ENCODE peak calls at places on chromosome 9, in four cellular contexts. S is upper lobe of left lung, J is A549, O is adrenal gland. D is an unnamed sample.

GRCh38 chr9:87601175-87601574 is 103.5 kb downstream of the DAPK1 start:
- DNase-seq in S (peak), J (no peak), O (peak), D (peak)

GRCh38 chr9:136525841-136526499 is 19.9 kb downstream of the NOTCH1 start:
- DNase-seq in S (no peak), J (no peak), O (no peak), D (no peak)

GRCh38 chr9:26687421-26687820 is 205.2 kb downstream of the CAAP1 start:
- DNase-seq in S (no peak), J (no peak), O (no peak), D (no peak)

GRCh38 chr9:135282001-135282731 is 194.7 kb downstream of the OLFM1 start:
- DNase-seq in S (peak), J (peak), O (peak), D (peak)

GRCh38 chr9:137056739-137057407 is 3.0 kb upstream of the ENTPD2 start:
- DNase-seq in S (no peak), J (no peak), O (no peak), D (no peak)

GRCh38 chr9:6015278-6016157 is at the start of gene RANBP6:
- DNase-seq in S (peak), J (peak), O (peak), D (peak)

GRCh38 chr9:110040788-110041187 is 167.2 kb downstream of the C9orf152 start:
- DNase-seq in S (no peak), J (no peak), O (no peak), D (no peak)

GRCh38 chr9:77977210-77977611 is 54.4 kb downstream of the GNAQ start:
- DNase-seq in S (no peak), J (peak), O (peak), D (peak)

GRCh38 chr9:93068956-93069355 is 10.5 kb downstream of the SUSD3 start:
- DNase-seq in S (no peak), J (no peak), O (no peak), D (no peak)

GRCh38 chr9:93193373-93193725 is 9.4 kb downstream of the WNK2 start:
- DNase-seq in S (no peak), J (no peak), O (no peak), D (no peak)

GRCh38 chr9:86046930-86047341 is 52.4 kb downstream of the GOLM1 start:
- DNase-seq in S (peak), J (no peak), O (peak), D (no peak)

GRCh38 chr9:24708808-24709207 is 163.1 kb upstream of the IZUMO3 start:
- DNase-seq in S (no peak), J (no peak), O (no peak), D (no peak)

GRCh38 chr9:114484854-114485443 is 20.3 kb downstream of the WHRN start:
- DNase-seq in S (no peak), J (no peak), O (peak), D (no peak)

GRCh38 chr9:78982849-78983248 is 588.9 kb upstream of the TLE4 start:
- DNase-seq in S (no peak), J (no peak), O (no peak), D (no peak)

GRCh38 chr9:83966209-83966582 is 13.8 kb downstream of the HNRNPK start:
- DNase-seq in S (no peak), J (no peak), O (no peak), D (no peak)
- TF ChIP-seq POLR2A in S (no peak), J (no peak), O (no peak), D (no peak)

GRCh38 chr9:34615132-34615531 is 3.2 kb upstream of the RPP25L start:
- DNase-seq in S (no peak), J (no peak), O (no peak), D (no peak)

GRCh38 chr9:34625087-34625486 is 3.8 kb downstream of the ARID3C start:
- DNase-seq in S (no peak), J (no peak), O (no peak), D (no peak)

GRCh38 chr9:34624475-34624984 is 4.2 kb upstream of the DCTN3 start:
- DNase-seq in S (peak), J (no peak), O (no peak), D (no peak)

GRCh38 chr9:34623386-34624235 is 3.3 kb upstream of the DCTN3 start:
- DNase-seq in S (peak), J (no peak), O (no peak), D (no peak)

DNA sequence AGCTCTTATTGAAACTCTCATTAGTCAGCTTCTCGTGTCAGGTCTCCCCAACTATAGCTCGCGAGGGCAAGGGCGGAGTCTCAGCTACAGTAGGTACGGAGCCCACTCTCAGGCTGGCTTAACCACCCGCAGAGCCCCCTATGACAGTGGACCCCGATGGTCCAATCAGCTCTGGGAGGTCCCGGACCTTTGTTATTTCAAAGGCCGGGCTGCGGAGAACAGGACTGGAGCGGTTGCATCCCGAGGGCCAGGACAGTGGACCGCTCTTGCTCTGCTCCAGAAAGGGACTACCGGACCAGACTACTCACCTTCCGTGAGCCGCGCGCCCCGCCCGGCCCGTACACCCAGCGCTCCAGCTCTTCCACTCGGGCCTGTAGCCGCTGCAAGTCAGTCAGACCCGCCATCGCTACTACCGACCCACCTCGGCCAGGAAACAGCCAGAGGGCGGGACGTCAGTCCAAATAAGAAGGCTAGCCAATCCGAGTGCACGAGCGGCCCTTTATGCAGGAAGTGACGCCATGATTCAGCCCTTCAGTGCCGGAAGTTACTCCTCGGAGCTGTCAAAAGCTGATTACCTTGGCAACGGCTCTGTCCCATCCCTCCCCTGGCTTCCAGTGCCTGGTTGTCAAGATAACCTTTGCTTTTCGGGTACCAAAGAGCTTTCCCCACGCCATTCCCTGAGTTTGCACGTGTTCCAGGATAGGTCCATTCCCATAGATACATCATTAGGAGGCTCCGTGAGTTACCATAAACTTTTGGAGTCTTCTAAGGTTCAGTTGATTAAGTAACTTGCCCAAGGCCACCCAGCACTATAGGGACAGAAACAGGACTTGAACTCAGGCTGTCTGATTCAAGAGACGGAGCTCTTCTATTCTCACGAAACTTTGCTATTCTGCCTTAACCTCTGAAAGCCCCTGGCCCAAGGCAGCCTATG is at the start of gene DCTN3:
- DNase-seq in S (peak), J (peak), O (peak), D (peak)
- TF ChIP-seq POLR2A in S (peak), J (peak), O (peak), D (no peak)

DNA sequence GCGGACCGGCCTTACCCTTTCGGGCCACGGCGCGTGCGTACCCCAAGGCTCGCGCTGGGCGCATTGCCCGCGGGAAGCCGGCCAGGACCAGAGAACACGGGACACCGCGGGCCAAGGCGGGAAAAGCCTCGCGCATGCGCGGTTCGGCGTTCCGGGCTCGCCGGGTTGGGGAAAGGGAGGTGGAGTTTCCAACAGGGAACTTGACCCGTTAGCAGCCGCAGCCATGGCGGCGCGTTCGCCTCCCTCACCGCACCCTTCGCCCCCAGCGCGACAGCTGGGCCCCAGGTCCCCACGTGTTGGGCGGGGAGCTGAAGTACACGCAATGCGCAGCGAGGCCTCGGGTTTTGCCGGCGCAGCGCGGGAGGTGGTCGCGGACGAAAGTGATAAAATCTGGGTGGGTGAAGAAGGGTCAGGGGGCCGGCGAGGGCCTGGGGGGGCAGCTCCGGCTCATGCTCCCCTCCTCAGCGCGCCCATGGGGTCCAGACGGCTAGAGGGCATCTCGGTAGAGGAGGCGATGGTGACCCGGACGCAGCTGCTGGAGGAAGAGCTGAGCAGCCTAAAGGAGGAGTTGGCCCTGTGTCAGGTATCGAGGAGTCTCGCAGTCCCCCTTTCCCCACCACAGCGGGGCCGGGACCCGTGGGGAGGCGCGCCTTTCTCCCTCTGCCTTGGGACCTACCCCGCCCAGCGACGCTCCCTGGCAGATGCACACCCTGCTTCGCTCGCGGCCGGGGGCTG is at the start of gene CNTLN:
- DNase-seq in S (peak), J (peak), O (peak), D (peak)
- TF ChIP-seq POLR2A in S (peak), J (peak), O (peak), D (peak)

GRCh38 chr9:113220467-113221002 is 542 bp downstream of the FKBP15 start:
- DNase-seq in S (no peak), J (no peak), O (no peak), D (no peak)

GRCh38 chr9:113222482-113222841 is 1.1 kb downstream of the SLC31A1 start:
- DNase-seq in S (no peak), J (no peak), O (no peak), D (no peak)

GRCh38 chr9:113219972-113220371 is 1.1 kb downstream of the FKBP15 start:
- DNase-seq in S (no peak), J (no peak), O (no peak), D (no peak)

GRCh38 chr9:113221800-113222481 is 597 bp downstream of the SLC31A1 start:
- DNase-seq in S (no peak), J (peak), O (no peak), D (no peak)

GRCh38 chr9:113221003-113221799 is at the start of the genes FKBP15 and SLC31A1:
- DNase-seq in S (peak), J (peak), O (peak), D (peak)
- TF ChIP-seq POLR2A in S (peak), J (peak), O (peak), D (peak)

DNA sequence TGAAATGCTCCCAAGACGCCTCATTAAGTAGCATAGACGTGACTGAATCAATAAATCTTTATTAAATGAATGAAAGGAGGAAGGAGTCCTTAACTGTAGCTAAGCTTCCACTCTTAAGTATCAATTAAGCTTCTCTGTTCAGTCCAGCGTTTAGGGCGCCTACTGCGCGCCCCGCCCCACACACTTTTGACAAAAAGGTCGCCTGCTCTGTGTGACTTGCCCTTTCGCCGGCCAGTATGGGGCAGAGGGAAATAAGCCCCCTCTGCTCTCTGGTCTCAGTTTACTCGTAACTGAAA is 651 bp upstream of the DOLPP1 start:
- DNase-seq in S (peak), J (no peak), O (no peak), D (no peak)
- TF ChIP-seq POLR2A in S (no peak), J (no peak), O (no peak), D (no peak)

GRCh38 chr9:16318516-16319060 is 551.9 kb downstream of the BNC2 start:
- DNase-seq in S (peak), J (no peak), O (no peak), D (no peak)
- TF ChIP-seq POLR2A in S (no peak), J (no peak), O (no peak), D (no peak)